ENCODE peak calls at places on chromosomes 12 and 14, in nine cellular contexts. T, F, E, V, R, U, P, I and O are unnamed samples.

GRCh38 chr14:20630340-20631022 is 11.0 kb downstream of the OR6S1 start:
- DNase-seq in E (peak; percentile 82), I (peak; percentile 46), V (no peak), R (no peak), F (no peak), U (peak; percentile 37), P (no peak), T (peak; percentile 75), O (peak; percentile 85)

GRCh38 chr12:5318874-5319273 is 113.0 kb upstream of the NTF3 start:
- DNase-seq in E (peak; percentile 46), R (no peak), F (no peak), V (no peak), P (peak; percentile 4), T (no peak), U (peak; percentile 10), I (no peak), O (no peak)

GRCh38 chr12:68476786-68477185 is 133.9 kb upstream of the RAP1B start:
- DNase-seq in E (no peak), F (no peak), P (no peak), R (no peak), V (no peak), U (no peak), T (no peak), I (no peak), O (no peak)

GRCh38 chr12:109870648-109871047 is 9.7 kb downstream of the GLTP start:
- DNase-seq in E (peak; percentile 48), F (no peak), R (no peak), V (no peak), T (peak; percentile 62), P (no peak), U (peak; percentile 41), I (no peak), O (no peak)

GRCh38 chr14:49950275-49951250 is 57.7 kb downstream of the ARF6 start:
- DNase-seq in T (peak; percentile 15), V (peak; percentile 89), R (no peak), F (no peak), U (no peak), E (peak; percentile 58), P (no peak), I (no peak), O (no peak)

GRCh38 chr12:70664463-70664862 is 27.2 kb upstream of the PTPRB start:
- DNase-seq in U (peak; percentile 47), P (no peak), E (peak; percentile 8), T (no peak), V (no peak), F (no peak), R (no peak), I (no peak), O (peak; percentile 59)

GRCh38 chr12:53289891-53290290 is 5.5 kb upstream of the PFDN5 start:
- DNase-seq in T (peak; percentile 67), U (no peak), P (no peak), I (no peak), F (no peak), E (peak; percentile 56), V (no peak), R (no peak), O (no peak)

GRCh38 chr14:64069634-64070359 is 217.0 kb downstream of the SYNE2 start:
- DNase-seq in P (no peak), I (no peak), R (no peak), U (no peak), V (no peak), T (no peak), E (no peak), F (no peak), O (no peak)

GRCh38 chr14:76473381-76474263 is 97.7 kb downstream of the ESRRB start:
- DNase-seq in V (no peak), U (peak; percentile 6), E (peak; percentile 4), I (peak; percentile 47), P (no peak), F (no peak), T (no peak), R (peak; percentile 49), O (peak; percentile 73)

GRCh38 chr14:23095196-23096108 is at the start of gene C14orf119:
- DNase-seq in I (peak; percentile 100), E (peak; percentile 100), F (peak; percentile 100), R (peak; percentile 100), U (peak; percentile 100), T (peak; percentile 99), V (peak; percentile 99), P (peak; percentile 98), O (peak; percentile 100)

GRCh38 chr12:117329756-117330155 is 31.7 kb downstream of the NOS1 start:
- DNase-seq in E (no peak), I (no peak), U (no peak), R (no peak), T (no peak), F (no peak), P (no peak), V (no peak), O (no peak)

GRCh38 chr12:29710104-29710503 is 73.6 kb downstream of the TMTC1 start:
- DNase-seq in F (no peak), U (peak; percentile 15), P (peak; percentile 39), T (peak; percentile 23), R (peak; percentile 39), E (no peak), I (peak; percentile 7), V (no peak), O (peak; percentile 84)

GRCh38 chr12:29711381-29711780 is 72.4 kb downstream of the TMTC1 start:
- DNase-seq in P (no peak), F (no peak), I (no peak), R (no peak), T (no peak), U (no peak), V (no peak), E (no peak), O (no peak)

GRCh38 chr12:29709641-29710040 is 74.1 kb downstream of the TMTC1 start:
- DNase-seq in I (no peak), R (no peak), U (no peak), T (no peak), P (no peak), F (no peak), V (no peak), E (no peak), O (no peak)

GRCh38 chr12:29709056-29709455 is 74.7 kb downstream of the TMTC1 start:
- DNase-seq in F (no peak), V (no peak), P (no peak), I (no peak), E (peak; percentile 57), U (no peak), R (no peak), T (peak; percentile 44), O (no peak)

GRCh38 chr12:29707846-29708245 is 75.9 kb downstream of the TMTC1 start:
- DNase-seq in U (no peak), P (no peak), R (no peak), F (no peak), T (peak; percentile 55), V (no peak), I (no peak), E (no peak), O (no peak)
- TF ChIP-seq CTCF in U (no peak), P (no peak), R (no peak), F (no peak), T (no peak), V (no peak), I (no peak), E (no peak), O (no peak)

GRCh38 chr14:60214415-60215126 is 34.5 kb upstream of the PPM1A start:
- DNase-seq in U (no peak), P (no peak), V (no peak), I (no peak), T (no peak), R (no peak), E (no peak), F (no peak), O (no peak)

GRCh38 chr14:60215520-60216195 is 33.4 kb upstream of the PPM1A start:
- DNase-seq in F (no peak), E (no peak), P (no peak), U (no peak), R (no peak), I (no peak), T (no peak), V (no peak), O (no peak)

GRCh38 chr14:60220084-60220483 is 28.9 kb upstream of the PPM1A start:
- DNase-seq in I (no peak), E (no peak), F (no peak), V (no peak), P (no peak), R (no peak), T (no peak), U (no peak), O (no peak)

GRCh38 chr14:60215127-60215444 is 33.9 kb upstream of the PPM1A start:
- DNase-seq in V (no peak), E (no peak), U (no peak), F (no peak), R (no peak), I (no peak), T (no peak), P (no peak), O (no peak)

GRCh38 chr14:60217713-60218112 is 31.3 kb upstream of the PPM1A start:
- DNase-seq in P (no peak), R (no peak), F (no peak), U (no peak), V (no peak), E (no peak), T (no peak), I (no peak), O (no peak)
- TF ChIP-seq CTCF in P (no peak), R (no peak), F (no peak), U (no peak), V (no peak), E (no peak), T (no peak), I (no peak), O (no peak)

GRCh38 chr12:127149226-127149964 is 1117.6 kb upstream of the TMEM132C start:
- DNase-seq in V (no peak), P (peak; percentile 49), I (no peak), F (no peak), R (no peak), U (peak; percentile 65), E (peak; percentile 36), T (peak; percentile 87), O (no peak)

GRCh38 chr12:127147724-127148123 is 1119.2 kb upstream of the TMEM132C start:
- DNase-seq in I (no peak), R (no peak), E (no peak), V (no peak), P (no peak), U (no peak), F (no peak), T (no peak), O (peak; percentile 62)

GRCh38 chr12:127148318-127148717 is 1118.7 kb upstream of the TMEM132C start:
- DNase-seq in T (no peak), R (no peak), E (no peak), I (no peak), P (no peak), V (no peak), F (no peak), U (no peak), O (peak; percentile 43)

GRCh38 chr12:127150028-127150427 is 1116.9 kb upstream of the TMEM132C start:
- DNase-seq in I (no peak), P (no peak), T (no peak), F (no peak), V (no peak), R (no peak), U (no peak), E (no peak), O (peak; percentile 28)

GRCh38 chr12:127150479-127150878 is 1116.5 kb upstream of the TMEM132C start:
- DNase-seq in F (no peak), R (no peak), E (peak; percentile 41), I (no peak), P (no peak), U (no peak), T (peak; percentile 59), V (no peak), O (peak; percentile 38)
- TF ChIP-seq CTCF in F (no peak), R (no peak), E (no peak), I (no peak), P (no peak), U (no peak), T (peak; percentile 8), V (no peak), O (no peak)

GRCh38 chr12:112855375-112855774 is 51.4 kb upstream of the OAS1 start:
- DNase-seq in I (no peak), E (peak; percentile 13), P (no peak), V (no peak), U (no peak), T (no peak), R (no peak), F (no peak), O (peak; percentile 84)
- TF ChIP-seq CTCF in I (no peak), E (peak; percentile 28), P (no peak), V (no peak), U (peak; percentile 8), T (no peak), R (no peak), F (no peak), O (peak; percentile 57)